ENCODE peak calls at places on chromosomes 7 and 10, in five cellular contexts. U, T, A, G and W are unnamed samples.
A peak's percentile ranks its signal among the peaks of the same experiment; 100 is the strongest.

GRCh38 chr10:93790454-93790853 is 32.7 kb downstream of the LGI1 start:
- DNase-seq in U (no peak), T (no peak), A (no peak), G (peak; percentile 42), W (no peak)

GRCh38 chr10:108421256-108421655 is 1256.8 kb upstream of the SORCS1 start:
- DNase-seq in U (peak; percentile 25), T (no peak), A (no peak), G (peak; percentile 38), W (no peak)

GRCh38 chr10:13834581-13835286 is 248.0 kb downstream of the PRPF18 start:
- DNase-seq in U (peak; percentile 66), T (peak; percentile 60), A (peak; percentile 52), G (peak; percentile 21), W (peak; percentile 61)

GRCh38 chr10:15084502-15084922 is 4.1 kb downstream of the ACBD7 start:
- DNase-seq in U (peak; percentile 100), T (peak; percentile 59), A (peak; percentile 92), G (peak; percentile 94), W (peak; percentile 95)

GRCh38 chr10:131271195-131271880 is 40.2 kb downstream of the TCERG1L start:
- DNase-seq in U (no peak), T (peak; percentile 24), A (no peak), G (no peak), W (no peak)

GRCh38 chr10:88415533-88416130 is 167.5 kb downstream of the RNLS start:
- DNase-seq in U (no peak), T (no peak), A (no peak), G (no peak), W (no peak)

GRCh38 chr10:84613336-84614021 is 285.1 kb downstream of the CCSER2 start:
- DNase-seq in U (peak; percentile 61), T (peak; percentile 94), A (no peak), G (peak; percentile 37), W (peak; percentile 4)

GRCh38 chr7:76302299-76303056 is at the start of gene HSPB1:
- DNase-seq in U (peak; percentile 91), T (peak; percentile 91), A (peak; percentile 84), G (peak; percentile 90), W (peak; percentile 85)

GRCh38 chr10:70838270-70838669 is 22.5 kb downstream of the SGPL1 start:
- DNase-seq in U (no peak), T (no peak), A (no peak), G (no peak), W (no peak)

GRCh38 chr10:120715214-120715613 is 135.9 kb upstream of the WDR11 start:
- DNase-seq in U (no peak), T (no peak), A (no peak), G (no peak), W (no peak)

GRCh38 chr7:26629696-26630095 is 234.7 kb downstream of the SKAP2 start:
- DNase-seq in U (no peak), T (no peak), A (no peak), G (no peak), W (no peak)

GRCh38 chr10:5659702-5660528 is 6.5 kb downstream of the ASB13 start:
- DNase-seq in U (peak; percentile 73), T (peak; percentile 57), A (peak; percentile 79), G (no peak), W (peak; percentile 86)

GRCh38 chr7:519974-520458 is 370 bp upstream of the PDGFA start:
- DNase-seq in U (peak; percentile 56), T (peak; percentile 90), A (peak; percentile 36), G (peak; percentile 56), W (peak; percentile 34)
- TF ChIP-seq CTCF in U (no peak), T (peak; percentile 58), A (peak; percentile 23), G (no peak), W (no peak)

DNA sequence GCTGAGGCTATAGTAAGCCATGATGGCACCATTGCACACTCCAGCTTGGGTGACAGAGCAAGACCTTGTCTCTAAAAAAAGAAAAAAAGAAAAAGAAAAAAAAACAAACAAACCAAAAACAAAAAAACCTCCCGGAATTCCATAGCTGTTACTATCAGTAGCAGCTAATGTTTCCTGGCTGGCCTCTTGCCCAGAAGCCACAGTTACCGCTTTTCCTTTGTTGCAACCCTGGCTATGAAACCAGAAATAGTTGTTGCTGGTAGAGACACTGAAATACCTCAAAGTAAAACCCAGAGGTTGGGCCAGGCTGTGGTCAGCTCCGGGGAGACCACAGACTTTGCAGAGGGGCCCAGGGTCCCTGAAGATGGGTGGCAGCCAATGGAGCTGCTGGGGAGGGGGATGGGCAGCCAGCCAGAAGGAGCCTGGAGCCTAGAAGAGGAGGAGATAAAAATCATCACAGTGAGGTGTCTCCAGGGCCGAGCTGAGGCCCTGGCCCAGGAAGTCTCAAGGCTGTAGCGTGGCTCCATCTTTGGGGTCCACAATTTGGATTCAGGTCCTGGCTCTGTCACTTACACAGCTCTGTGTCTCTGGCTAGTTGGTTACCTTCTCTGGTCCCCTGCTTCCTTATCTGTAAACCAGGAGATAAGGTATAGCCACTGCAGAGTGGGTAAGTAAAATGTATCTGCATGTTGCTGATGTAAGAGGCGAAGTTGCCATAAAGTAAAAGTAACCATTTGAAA is 3.4 kb upstream of the CHST12 start:
- DNase-seq in U (peak; percentile 99), T (peak; percentile 70), A (peak; percentile 95), G (peak; percentile 83), W (peak; percentile 87)
- H3K4me3 ChIP-seq in U (no peak overlapping the region), T (no peak overlapping the region), A (no peak overlapping the region), G (no peak overlapping the region), W (no peak overlapping the region)

GRCh38 chr10:119210633-119211032 is 3.3 kb downstream of the GRK5 start:
- DNase-seq in U (no peak), T (no peak), A (no peak), G (no peak), W (no peak)

GRCh38 chr10:119209050-119209735 is 1.8 kb downstream of the GRK5 start:
- DNase-seq in U (peak; percentile 88), T (peak; percentile 88), A (peak; percentile 80), G (peak; percentile 89), W (peak; percentile 55)

GRCh38 chr10:119211176-119211575 is 3.8 kb downstream of the GRK5 start:
- DNase-seq in U (peak; percentile 87), T (no peak), A (peak; percentile 90), G (no peak), W (peak; percentile 46)

GRCh38 chr10:119208553-119208940 is 1.2 kb downstream of the GRK5 start:
- DNase-seq in U (peak; percentile 37), T (no peak), A (no peak), G (no peak), W (peak; percentile 55)

DNA sequence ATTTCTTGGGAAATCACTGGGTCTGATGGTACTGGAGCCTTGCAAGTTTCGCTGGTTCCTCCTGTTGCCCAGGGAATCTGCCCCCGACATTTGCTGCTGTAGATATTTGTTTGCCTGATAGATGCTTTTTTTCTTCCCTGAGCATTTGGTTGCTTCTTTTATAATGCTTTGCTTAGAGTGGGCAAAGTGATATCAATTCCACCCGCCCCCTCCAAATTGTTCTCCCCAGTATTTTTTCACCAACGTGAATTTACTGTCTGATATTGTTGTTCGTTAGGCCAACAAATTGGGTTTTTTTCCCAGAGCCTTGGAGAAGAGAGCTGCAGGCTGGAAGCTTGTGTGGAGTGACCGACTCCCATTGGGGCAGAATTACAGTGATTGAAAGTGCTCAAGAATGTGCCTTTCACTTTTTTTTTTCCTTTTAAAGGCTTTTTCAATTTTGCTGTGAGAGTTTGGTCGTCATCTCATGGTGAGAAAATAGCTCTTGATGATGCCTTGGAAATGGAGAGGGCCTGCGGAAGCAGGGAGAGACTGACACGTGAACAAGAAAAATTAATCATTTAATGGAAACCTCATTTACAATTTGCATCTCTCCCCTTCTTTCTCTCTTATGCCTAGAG is 2.5 kb downstream of the GRK5 start:
- DNase-seq in U (peak; percentile 58), T (no peak), A (peak; percentile 37), G (no peak), W (no peak)
- TF ChIP-seq CTCF in U (no peak), T (peak; percentile 23), A (no peak), G (peak; percentile 22), W (no peak)

DNA sequence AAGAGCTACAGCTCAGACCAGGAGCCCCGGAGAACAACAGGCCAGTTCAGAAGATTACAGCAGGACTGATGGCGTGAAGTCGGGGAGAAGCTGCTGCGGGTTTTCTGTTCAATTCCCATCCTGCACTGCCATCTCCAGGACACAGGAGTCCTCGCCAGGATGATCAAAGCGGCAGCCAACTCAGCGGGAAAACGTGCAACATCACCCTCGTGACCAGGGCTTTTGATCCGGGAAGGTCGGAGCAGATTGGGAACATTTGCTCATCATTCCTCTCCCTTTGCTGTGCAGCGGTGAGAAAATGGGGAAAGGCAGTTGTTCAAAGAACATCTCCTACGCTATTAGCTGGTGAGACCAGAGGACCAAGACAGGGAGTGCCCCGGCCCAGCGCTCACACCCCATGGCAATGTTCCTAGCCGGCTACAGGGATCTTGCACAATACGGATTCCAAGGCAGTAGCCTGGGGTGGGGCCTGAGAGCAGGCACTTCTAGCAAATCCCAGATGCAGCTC is 50.4 kb upstream of the FOXK1 start:
- DNase-seq in U (peak; percentile 97), T (peak; percentile 92), A (peak; percentile 91), G (peak; percentile 84), W (peak; percentile 97)
- H3K4me3 ChIP-seq in U (peak overlapping the region; percentile 48), T (peak overlapping the region; percentile 32), A (peak overlapping the region; percentile 42), G (no peak overlapping the region), W (peak overlapping the region; percentile 19)